ENCODE peak calls at places on chromosome 21, in five cellular contexts. N is cardiac fibroblast, X is astrocyte of the spinal cord, B is fibroblast of mammary gland, P is neural progenitor cell. L is an unnamed sample.

GRCh38 chr21:28781602-28782274 is 210.9 kb downstream of the LTN1 start:
- DNase-seq in N (peak), X (no peak), B (peak), P (peak), L (no peak)

GRCh38 chr21:30164796-30165195 is 1.8 kb downstream of the CLDN17 start:
- DNase-seq in N (no peak), X (no peak), B (no peak), P (no peak), L (no peak)

GRCh38 chr21:14718957-14719356 is 172.8 kb upstream of the SAMSN1 start:
- DNase-seq in N (no peak), X (no peak), B (no peak), P (no peak), L (no peak)

GRCh38 chr21:34357889-34358288 is 5.9 kb upstream of the KCNE2 start:
- DNase-seq in N (no peak), X (no peak), B (no peak), P (no peak), L (no peak)

GRCh38 chr21:17554619-17555472 is 42.0 kb downstream of the CXADR start:
- DNase-seq in N (peak), X (no peak), B (peak), P (peak), L (no peak)

GRCh38 chr21:35743571-35743970 is 316.8 kb downstream of the SETD4 start:
- DNase-seq in N (no peak), X (peak), B (peak), P (no peak), L (no peak)

GRCh38 chr21:16583567-16583966 is 853.8 kb downstream of the USP25 start:
- DNase-seq in N (no peak), X (no peak), B (peak), P (no peak), L (no peak)

GRCh38 chr21:36183144-36183795 is 26.6 kb downstream of the DOP1B start:
- DNase-seq in N (no peak), X (no peak), B (peak), P (no peak), L (no peak)

GRCh38 chr21:35190201-35190701 is 141.1 kb upstream of the RUNX1 start:
- DNase-seq in N (no peak), X (peak), B (peak), P (no peak), L (no peak)

GRCh38 chr21:34122047-34122446 is 48.7 kb downstream of the MRPS6 start:
- DNase-seq in N (no peak), X (no peak), B (no peak), P (no peak), L (no peak)

GRCh38 chr21:34545079-34545884 is 33.3 kb upstream of the KCNE1 start:
- DNase-seq in N (peak), X (peak), B (peak), P (peak), L (peak)

GRCh38 chr21:28421716-28422480 is 570.8 kb downstream of the LTN1 start:
- DNase-seq in N (peak), X (peak), B (peak), P (no peak), L (no peak)

GRCh38 chr21:33870768-33871167 is 44.8 kb downstream of the ATP5PO start:
- DNase-seq in N (no peak), X (no peak), B (no peak), P (no peak), L (no peak)

GRCh38 chr21:25701529-25701928 is 33.2 kb downstream of the ATP5PF start:
- DNase-seq in N (no peak), X (no peak), B (no peak), P (no peak), L (no peak)

GRCh38 chr21:35390013-35390776 is 341.1 kb upstream of the RUNX1 start:
- DNase-seq in N (peak), X (peak), B (peak), P (no peak), L (no peak)

GRCh38 chr21:43733529-43734071 is 14.7 kb downstream of the PDXK start:
- DNase-seq in N (peak), X (peak), B (peak), P (no peak), L (no peak)

GRCh38 chr21:22961248-22961647 is 1963.0 kb downstream of the NCAM2 start:
- DNase-seq in N (no peak), X (no peak), B (no peak), P (no peak), L (no peak)

GRCh38 chr21:28758042-28758882 is 234.4 kb downstream of the LTN1 start:
- DNase-seq in N (peak), X (no peak), B (peak), P (no peak), L (no peak)

GRCh38 chr21:25350056-25350455 is 257.2 kb downstream of the MRPL39 start:
- DNase-seq in N (peak), X (peak), B (peak), P (peak), L (no peak)

GRCh38 chr21:27306821-27307746 is 340.2 kb upstream of the ADAMTS5 start:
- DNase-seq in N (peak), X (no peak), B (no peak), P (no peak), L (no peak)

GRCh38 chr21:16330340-16331319 is 600.8 kb downstream of the USP25 start:
- DNase-seq in N (peak), X (peak), B (peak), P (peak), L (peak)

GRCh38 chr21:33978585-33978984 is 63.0 kb upstream of the ATP5PO start:
- DNase-seq in N (no peak), X (no peak), B (no peak), P (no peak), L (no peak)

GRCh38 chr21:16587141-16587570 is 857.4 kb downstream of the USP25 start:
- DNase-seq in N (peak), X (peak), B (peak), P (no peak), L (no peak)

GRCh38 chr21:14877581-14878228 is 187.1 kb downstream of the NRIP1 start:
- DNase-seq in N (peak), X (peak), B (peak), P (no peak), L (no peak)

GRCh38 chr21:16108561-16109070 is 378.8 kb downstream of the USP25 start:
- DNase-seq in N (no peak), X (no peak), B (no peak), P (no peak), L (no peak)

GRCh38 chr21:37139902-37140301 is 66.8 kb downstream of the TTC3 start:
- DNase-seq in N (peak), X (peak), B (no peak), P (peak), L (no peak)

GRCh38 chr21:15986277-15986676 is 256.5 kb downstream of the USP25 start:
- DNase-seq in N (peak), X (no peak), B (no peak), P (no peak), L (no peak)

GRCh38 chr21:35227774-35228173 is 178.7 kb upstream of the RUNX1 start:
- DNase-seq in N (no peak), X (no peak), B (no peak), P (no peak), L (peak)

GRCh38 chr21:17519965-17520364 is 7.1 kb downstream of the CXADR start:
- DNase-seq in N (no peak), X (no peak), B (no peak), P (no peak), L (no peak)

GRCh38 chr21:29347274-29347681 is 48.6 kb downstream of the BACH1 start:
- DNase-seq in N (peak), X (no peak), B (no peak), P (no peak), L (no peak)

GRCh38 chr21:15631342-15631741 is 98.4 kb upstream of the USP25 start:
- DNase-seq in N (peak), X (peak), B (peak), P (no peak), L (no peak)

GRCh38 chr21:43598416-43599120 is 60.7 kb downstream of the HSF2BP start:
- DNase-seq in N (peak), X (peak), B (peak), P (no peak), L (no peak)

GRCh38 chr21:30282850-30283249 is at the start of gene KRTAP24-1:
- DNase-seq in N (no peak), X (no peak), B (no peak), P (no peak), L (no peak)

GRCh38 chr21:34892196-34892595 is 156.9 kb downstream of the RUNX1 start:
- DNase-seq in N (no peak), X (peak), B (no peak), P (no peak), L (no peak)

GRCh38 chr21:28959367-28960099 is 33.1 kb downstream of the LTN1 start:
- DNase-seq in N (peak), X (peak), B (peak), P (no peak), L (no peak)

DNA sequence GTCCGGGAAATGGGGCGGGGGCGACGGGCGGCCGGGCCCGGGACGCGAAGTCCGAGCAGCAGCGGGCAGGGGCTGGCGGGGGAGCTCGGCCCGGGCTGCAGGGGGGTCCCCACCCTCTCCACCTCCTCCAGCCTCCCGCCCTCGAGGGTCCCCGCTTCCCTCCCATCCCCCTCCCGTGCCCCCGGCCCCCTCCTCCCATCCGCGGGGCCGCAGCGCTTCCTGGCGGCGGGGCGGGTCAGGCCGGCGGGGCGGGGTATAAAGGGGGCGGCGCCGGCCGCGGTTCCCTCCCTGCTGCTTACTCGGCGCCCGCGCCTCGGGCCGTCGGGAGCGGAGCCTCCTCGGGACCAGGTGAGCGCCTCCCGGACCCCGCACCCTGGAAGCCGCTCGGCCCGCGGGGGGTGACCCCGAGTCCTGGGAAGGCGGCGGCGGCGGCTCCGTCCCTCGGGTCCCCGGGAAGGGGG is at the start of gene COL6A2:
- DNase-seq in N (peak), X (peak), B (peak), P (peak), L (no peak)
- TF ChIP-seq CTCF in N (no peak), X (peak), B (no peak), P (peak), L (no peak)

DNA sequence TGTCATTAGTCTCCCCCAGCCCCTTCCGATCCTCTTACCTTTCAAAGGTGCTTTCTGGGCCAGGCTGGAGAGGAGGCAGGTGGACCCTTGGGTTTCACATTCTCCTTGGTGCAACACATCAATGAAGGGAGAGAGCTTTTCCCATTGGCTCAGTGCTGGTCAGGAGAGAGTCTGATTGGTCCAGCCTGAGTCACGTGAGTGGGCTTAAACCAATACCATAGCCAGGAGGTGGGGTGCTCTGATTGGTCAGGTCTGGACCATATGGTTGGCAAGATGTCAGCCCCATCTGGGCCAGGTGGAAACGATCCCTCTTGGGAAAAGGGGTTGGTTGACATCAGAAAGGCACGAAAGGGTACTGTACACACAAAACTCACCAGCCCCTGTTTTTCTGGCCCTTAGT is 44.8 kb upstream of the ABCG1 start:
- DNase-seq in N (no peak), X (no peak), B (no peak), P (no peak), L (peak)
- H3K4me3 ChIP-seq in N (no peak), X (no peak), B (no peak), P (no peak), L (no peak)

GRCh38 chr21:44803651-44804050 is 2.0 kb upstream of the UBE2G2 start:
- DNase-seq in N (no peak), X (no peak), B (no peak), P (no peak), L (no peak)

GRCh38 chr21:44800971-44801467 is 601 bp downstream of the UBE2G2 start:
- DNase-seq in N (peak), X (peak), B (peak), P (peak), L (no peak)

GRCh38 chr21:44802396-44803153 is 955 bp upstream of the UBE2G2 start:
- DNase-seq in N (no peak), X (no peak), B (no peak), P (peak), L (no peak)

GRCh38 chr21:44800103-44800502 is 1.5 kb downstream of the UBE2G2 start:
- DNase-seq in N (peak), X (peak), B (peak), P (peak), L (no peak)

DNA sequence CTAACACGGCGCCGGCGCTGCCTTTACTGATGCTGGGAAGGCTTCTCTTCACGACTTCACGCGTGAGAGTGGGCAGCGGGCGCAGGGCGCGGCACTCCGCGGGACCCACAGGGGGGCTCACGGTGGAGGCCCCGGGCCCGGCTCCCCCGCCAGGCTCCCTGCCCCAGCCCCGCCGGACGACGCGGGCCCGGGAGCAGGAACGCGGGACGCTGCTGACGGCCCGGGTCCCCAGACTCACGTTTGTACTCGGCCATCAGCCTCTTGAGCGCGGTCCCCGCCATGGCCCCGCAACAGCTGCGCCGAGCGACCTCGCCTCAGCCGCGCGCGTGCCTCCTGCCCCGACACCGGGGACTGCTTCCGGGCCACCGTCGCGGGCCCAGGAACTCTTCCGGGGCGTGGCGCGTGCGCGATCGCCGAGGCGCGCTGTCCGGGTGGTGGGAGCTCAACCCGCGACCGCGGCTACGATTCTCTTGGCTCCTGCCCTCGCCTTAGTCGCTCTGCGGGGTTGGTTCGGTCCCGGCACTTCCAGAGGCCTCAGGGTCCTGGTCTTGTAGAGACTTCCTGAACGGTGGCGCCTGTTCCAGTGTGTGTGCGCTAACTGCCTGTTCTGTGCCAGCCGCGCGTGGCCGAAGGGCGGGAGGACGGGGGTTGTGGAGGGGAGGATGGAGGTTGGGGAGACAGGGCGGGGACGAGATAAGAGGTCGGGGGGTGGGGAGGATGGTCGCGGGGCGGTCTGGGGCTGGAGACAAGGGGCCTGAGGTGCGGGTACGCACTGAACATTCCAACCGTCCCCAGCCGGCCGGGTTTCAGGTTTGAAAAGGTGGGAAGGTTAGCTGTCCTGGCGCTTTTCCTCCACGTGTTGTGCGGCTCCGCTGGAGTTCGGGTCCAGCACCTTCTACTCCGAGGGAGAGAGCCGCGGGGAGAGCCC is at the start of gene UBE2G2:
- DNase-seq in N (peak), X (peak), B (peak), P (peak), L (peak)
- TF ChIP-seq CTCF in N (no peak), X (no peak), B (no peak), P (no peak), L (no peak)

DNA sequence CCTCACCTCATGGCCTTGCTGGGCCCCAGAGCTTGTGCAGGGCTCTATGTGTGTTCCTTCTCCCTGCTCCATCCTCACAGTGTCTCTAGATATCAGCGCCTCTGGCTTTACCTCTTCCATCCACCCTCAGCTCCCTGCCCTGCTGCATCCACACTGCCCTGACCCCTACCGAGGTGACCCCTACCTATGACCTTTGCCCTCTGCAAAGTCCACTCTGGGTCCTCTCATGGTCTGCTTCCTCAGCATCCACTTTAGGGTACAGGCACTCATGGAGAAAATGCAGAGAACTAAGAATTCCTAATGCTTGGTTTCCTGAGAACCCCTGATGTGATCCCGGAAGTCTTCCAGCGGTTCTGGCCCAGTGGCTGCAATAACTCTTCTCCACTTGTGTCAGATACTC is 46.9 kb upstream of the PAXBP1 start:
- DNase-seq in N (no peak), X (no peak), B (no peak), P (no peak), L (no peak)
- H3K4me3 ChIP-seq in N (no peak), X (no peak), B (no peak), P (no peak), L (no peak)

GRCh38 chr21:39137248-39138186 is 45.7 kb downstream of the PSMG1 start:
- DNase-seq in N (peak), X (peak), B (peak), P (peak), L (no peak)
- TF ChIP-seq CTCF in N (no peak), X (no peak), B (no peak), P (no peak), L (no peak)

DNA sequence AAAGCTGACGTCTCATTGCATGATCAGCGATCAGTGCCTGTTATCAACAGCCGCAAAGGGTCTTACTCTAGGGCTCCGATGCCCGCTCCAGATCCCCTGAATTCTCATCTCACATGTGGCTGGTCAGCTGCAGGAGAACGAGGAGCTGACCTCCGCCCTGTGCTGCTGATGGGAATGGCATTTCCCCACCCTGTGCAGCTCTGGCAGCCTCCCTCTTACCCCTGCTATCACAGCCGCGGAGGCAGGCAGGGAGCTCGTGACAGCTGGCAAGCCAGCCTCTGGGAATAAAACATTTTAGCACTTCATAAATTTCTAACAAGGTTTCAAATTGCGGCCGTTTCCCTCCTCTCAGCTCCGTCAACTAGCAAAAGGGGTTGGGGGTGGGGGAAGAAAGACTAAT is 81.2 kb downstream of the DSCAM start:
- DNase-seq in N (no peak), X (no peak), B (no peak), P (no peak), L (no peak)
- H3K4me3 ChIP-seq in N (no peak), X (no peak), B (no peak), P (no peak), L (no peak)

L was measured in GM12864.